ENCODE peak calls at places on chromosomes 2 and 18, in ten cellular contexts. R is nucleus accumbens, M is activated B cell treated with CpG ODN at 0.5 μM for 24 hours, O is NCI-H2081, V is A549, Z is progenitor cell of endocrine pancreas, X is heart right ventricle, D is MV-4-11, U is HT-29, I is memory B cell. G is an unnamed sample.

GRCh38 chr2:126085396-126085795 is 570.6 kb upstream of the GYPC start:
- DNase-seq in O (no peak), V (no peak), X (no peak), U (no peak), D (no peak), R (no peak), Z (no peak), M (no peak), I (no peak), G (no peak)

GRCh38 chr18:23208600-23208999 is 73.3 kb downstream of the CABLES1 start:
- DNase-seq in D (no peak), Z (no peak), U (no peak), O (no peak), X (no peak), I (no peak), M (no peak), V (no peak), R (no peak), G (no peak)

GRCh38 chr2:240362216-240362755 is 73.2 kb upstream of the GPC1 start:
- DNase-seq in O (no peak), D (no peak), R (no peak), V (no peak), M (no peak), X (no peak), I (no peak), Z (no peak), U (no peak), G (peak)

GRCh38 chr2:240402566-240403295 is 32.7 kb upstream of the GPC1 start:
- DNase-seq in O (no peak), I (no peak), D (no peak), V (no peak), X (no peak), R (no peak), Z (no peak), U (no peak), M (peak), G (peak)

GRCh38 chr2:38610851-38611801 is 8.4 kb upstream of the HNRNPLL start:
- DNase-seq in Z (no peak), D (peak), X (no peak), I (no peak), O (no peak), M (no peak), V (no peak), U (peak), R (no peak), G (no peak)

GRCh38 chr2:222024934-222025890 is 273.6 kb downstream of the PAX3 start:
- DNase-seq in Z (no peak), D (peak), V (peak), O (peak), X (no peak), R (peak), M (no peak), I (no peak), U (peak), G (no peak)

GRCh38 chr2:27281855-27282559 is at the start of gene TRIM54:
- DNase-seq in I (no peak), V (no peak), M (no peak), Z (no peak), O (no peak), X (no peak), D (no peak), U (no peak), R (no peak), G (peak)

GRCh38 chr2:8488001-8488738 is 193.7 kb upstream of the ID2 start:
- DNase-seq in D (peak), R (peak), U (no peak), Z (no peak), V (no peak), I (peak), M (peak), X (no peak), O (no peak), G (no peak)

GRCh38 chr18:32548688-32549087 is 78.0 kb upstream of the GAREM1 start:
- DNase-seq in O (peak), D (no peak), X (no peak), M (no peak), I (no peak), Z (no peak), U (no peak), V (no peak), R (no peak), G (no peak)

GRCh38 chr18:58263055-58263732 is 219.2 kb downstream of the NEDD4L start:
- DNase-seq in X (no peak), Z (no peak), I (no peak), V (peak), R (no peak), O (no peak), M (no peak), U (peak), D (no peak), G (no peak)

GRCh38 chr2:37630778-37631177 is 40.7 kb downstream of the CDC42EP3 start:
- DNase-seq in D (no peak), Z (no peak), O (no peak), V (no peak), M (no peak), U (no peak), R (no peak), I (no peak), X (no peak), G (no peak)

GRCh38 chr2:100104718-100105677 is 37.4 kb downstream of the AFF3 start:
- DNase-seq in X (peak), O (no peak), M (peak), R (peak), V (no peak), Z (peak), D (no peak), U (no peak), I (peak), G (peak)

GRCh38 chr2:49465157-49465831 is 311.0 kb upstream of the FSHR start:
- DNase-seq in Z (no peak), D (no peak), I (no peak), U (no peak), R (no peak), M (no peak), V (no peak), X (no peak), O (no peak), G (no peak)

GRCh38 chr2:133957724-133958123 is 296.1 kb upstream of the MGAT5 start:
- DNase-seq in X (no peak), Z (no peak), U (no peak), V (no peak), O (no peak), R (no peak), I (no peak), D (no peak), M (no peak), G (no peak)

GRCh38 chr2:144083211-144083610 is 436.7 kb downstream of the ZEB2 start:
- DNase-seq in D (no peak), X (no peak), V (peak), R (no peak), M (no peak), I (no peak), U (no peak), Z (no peak), O (no peak), G (no peak)

GRCh38 chr18:46754661-46755292 is 2.1 kb downstream of the ST8SIA5 start:
- DNase-seq in R (no peak), I (no peak), M (no peak), Z (no peak), V (no peak), U (no peak), X (no peak), D (no peak), O (peak), G (peak)

GRCh38 chr18:3321133-3321812 is 59.3 kb downstream of the MYL12B start:
- DNase-seq in O (no peak), Z (no peak), R (no peak), V (peak), X (no peak), I (no peak), U (peak), M (no peak), D (peak), G (no peak)

GRCh38 chr2:62727876-62728566 is 22.5 kb downstream of the EHBP1 start:
- DNase-seq in I (no peak), O (no peak), Z (no peak), M (no peak), U (no peak), R (no peak), V (no peak), D (no peak), X (no peak), G (no peak)

GRCh38 chr2:132670961-132671781 is 1.2 kb upstream of the LYPD1 start:
- DNase-seq in Z (peak), O (no peak), M (no peak), V (peak), X (no peak), D (no peak), U (no peak), R (peak), I (no peak), G (no peak)

GRCh38 chr2:193963472-193964119 is 1693.4 kb upstream of the SLC39A10 start:
- DNase-seq in I (no peak), O (peak), M (no peak), X (no peak), V (peak), R (no peak), U (peak), D (no peak), Z (no peak), G (no peak)

GRCh38 chr2:235614900-235615712 is 121.3 kb downstream of the AGAP1 start:
- DNase-seq in O (no peak), U (no peak), X (peak), D (peak), M (no peak), I (no peak), Z (no peak), V (no peak), R (peak), G (peak)

GRCh38 chr2:127085260-127085666 is 21.7 kb downstream of the BIN1 start:
- DNase-seq in I (peak), D (peak), R (no peak), O (no peak), Z (no peak), U (peak), X (no peak), M (peak), V (no peak), G (no peak)

GRCh38 chr2:208134928-208135586 is 5.4 kb upstream of the CRYGC start:
- DNase-seq in I (no peak), Z (no peak), M (no peak), O (no peak), D (peak), V (no peak), X (no peak), R (no peak), U (peak), G (no peak)

GRCh38 chr2:28994074-28994473 is 13.0 kb downstream of the TOGARAM2 start:
- DNase-seq in M (no peak), X (no peak), V (no peak), U (no peak), I (no peak), O (no peak), R (no peak), D (no peak), Z (no peak), G (peak)

GRCh38 chr18:58005036-58005435 is 39.0 kb upstream of the NEDD4L start:
- DNase-seq in O (no peak), M (no peak), I (no peak), V (peak), Z (no peak), D (no peak), U (no peak), R (no peak), X (no peak), G (no peak)

GRCh38 chr2:9091819-9092218 is 88.3 kb upstream of the MBOAT2 start:
- DNase-seq in I (no peak), O (no peak), R (no peak), M (no peak), V (no peak), D (no peak), X (no peak), U (no peak), Z (no peak), G (no peak)

GRCh38 chr18:31044926-31045325 is 2.4 kb upstream of the DSC3 start:
- DNase-seq in U (no peak), Z (no peak), X (no peak), I (no peak), R (no peak), V (no peak), M (no peak), D (no peak), O (no peak), G (no peak)

GRCh38 chr2:175111200-175111657 is 56.8 kb downstream of the ATF2 start:
- DNase-seq in Z (no peak), M (no peak), O (peak), U (peak), R (no peak), I (no peak), X (no peak), D (peak), V (peak), G (no peak)

GRCh38 chr2:196431957-196432356 is 207.6 kb upstream of the CCDC150 start:
- DNase-seq in I (no peak), U (peak), R (no peak), O (no peak), V (peak), D (no peak), X (no peak), M (no peak), Z (no peak), G (no peak)

GRCh38 chr2:37585982-37586621 is 85.3 kb downstream of the CDC42EP3 start:
- DNase-seq in R (peak), D (peak), O (no peak), I (no peak), V (peak), Z (no peak), U (peak), M (no peak), X (no peak), G (peak)

GRCh38 chr2:104476563-104476988 is 377.3 kb upstream of the POU3F3 start:
- DNase-seq in O (no peak), M (no peak), Z (no peak), V (no peak), R (no peak), I (no peak), X (no peak), D (no peak), U (no peak), G (no peak)

GRCh38 chr18:9612215-9612830 is 2.0 kb downstream of the PPP4R1 start:
- DNase-seq in O (peak), M (no peak), I (peak), U (peak), R (peak), Z (no peak), V (peak), X (no peak), D (peak), G (no peak)

GRCh38 chr2:83051538-83052192 is 1407.4 kb downstream of the SUCLG1 start:
- DNase-seq in X (no peak), V (no peak), Z (no peak), R (no peak), O (no peak), M (no peak), I (no peak), D (peak), U (no peak), G (no peak)

GRCh38 chr2:74556831-74557370 is 2.4 kb downstream of the DOK1 start:
- DNase-seq in X (no peak), Z (no peak), M (no peak), O (no peak), V (no peak), D (no peak), R (no peak), I (no peak), U (no peak), G (no peak)

GRCh38 chr2:62456721-62457539 is 49.1 kb downstream of the TMEM17 start:
- DNase-seq in D (peak), O (peak), U (peak), M (peak), Z (peak), V (peak), R (peak), X (peak), I (peak), G (peak)

GRCh38 chr2:193219413-193219812 is 1024.7 kb upstream of the TMEFF2 start:
- DNase-seq in V (no peak), D (no peak), Z (no peak), R (no peak), M (no peak), I (no peak), X (no peak), U (no peak), O (no peak), G (no peak)

G was measured in left ventricle myocardium superior.